ENCODE peak calls at places on chromosomes 4 and X, in six cellular contexts. C is ACHN, L is AG08396, T is esophagus squamous epithelium, D is NCI-H1092 treated with DMSO at 0.1 percent for 48 hours, A is NCI-H345. K is an unnamed sample.

GRCh38 chr4:54940996-54941395 is 184.4 kb downstream of the KDR start:
- DNase-seq in C (no peak), L (no peak), T (no peak), D (no peak), A (no peak), K (no peak)

GRCh38 chr4:121789470-121789869 is 11.7 kb upstream of the EXOSC9 start:
- DNase-seq in C (no peak), L (no peak), T (no peak), D (no peak), A (no peak), K (no peak)

GRCh38 chr4:116082808-116083366 is 969.5 kb upstream of the NDST4 start:
- DNase-seq in C (no peak), L (no peak), T (no peak), D (no peak), A (no peak), K (no peak)

GRCh38 chrX:134908235-134908834 is 82.5 kb upstream of the SMIM10 start:
- DNase-seq in C (peak; percentile 2), L (no peak), T (no peak), D (no peak), A (no peak), K (peak; percentile 18)

GRCh38 chr4:22408474-22408873 is 107.4 kb downstream of the ADGRA3 start:
- DNase-seq in C (no peak), L (no peak), T (no peak), D (no peak), A (no peak), K (no peak)

GRCh38 chr4:3007724-3008123 is 44.4 kb downstream of the GRK4 start:
- DNase-seq in C (no peak), L (no peak), T (no peak), D (no peak), A (no peak), K (no peak)

GRCh38 chr4:121397941-121398601 is 17.3 kb upstream of the QRFPR start:
- DNase-seq in C (no peak), L (no peak), T (no peak), D (peak; percentile 84), A (peak; percentile 1), K (no peak)

GRCh38 chrX:87338510-87338909 is 179.1 kb upstream of the KLHL4 start:
- DNase-seq in C (peak; percentile 34), L (no peak), T (no peak), D (no peak), A (no peak), K (peak; percentile 34)

GRCh38 chr4:81454498-81454897 is 17.2 kb downstream of the RASGEF1B start:
- DNase-seq in C (peak; percentile 27), L (no peak), T (no peak), D (no peak), A (no peak), K (no peak)

GRCh38 chr4:155403886-155404285 is 27.1 kb upstream of the MAP9 start:
- DNase-seq in C (peak; percentile 71), L (peak; percentile 25), T (no peak), D (peak; percentile 5), A (peak; percentile 6), K (peak; percentile 47)

GRCh38 chr4:1601852-1602525 is 82.1 kb downstream of the FAM53A start:
- DNase-seq in C (no peak), L (no peak), T (no peak), D (no peak), A (no peak), K (no peak)

GRCh38 chr4:138222041-138222440 is 20.1 kb downstream of the SLC7A11 start:
- DNase-seq in C (no peak), L (peak; percentile 44), T (no peak), D (peak; percentile 48), A (no peak), K (peak; percentile 17)